ENCODE peak calls at places on chromosomes 6 and 20, in seven cellular contexts. D is hypothalamus; Q is germinal center; E is GM23338; B is HEK293T; M is NCI-H1417; K is effector CD4-positive, alpha-beta T cell. X is an unnamed sample.

GRCh38 chr20:57066126-57066900 is 200.1 kb downstream of the BMP7 start:
- DNase-seq in E (no peak), M (no peak), K (no peak), Q (no peak), D (no peak), B (no peak), X (no peak)

GRCh38 chr20:18654448-18654773 is 66.6 kb downstream of the DTD1 start:
- DNase-seq in Q (no peak), D (no peak), M (no peak), B (no peak), E (no peak), K (no peak), X (no peak)

GRCh38 chr6:132750455-132751248 is 7.1 kb downstream of the VNN2 start:
- DNase-seq in E (no peak), K (no peak), D (no peak), B (no peak), Q (peak; percentile 32), M (no peak), X (no peak)

GRCh38 chr6:69216127-69216526 is 580.7 kb downstream of the LMBRD1 start:
- DNase-seq in M (no peak), D (no peak), E (peak; percentile 74), Q (no peak), K (no peak), B (no peak), X (no peak)

GRCh38 chr20:2871111-2871465 is 2.2 kb upstream of the PTPRA start:
- DNase-seq in K (no peak), M (no peak), Q (no peak), B (no peak), D (no peak), E (no peak), X (no peak)

GRCh38 chr20:49400904-49401303 is 81.6 kb downstream of the KCNB1 start:
- DNase-seq in D (no peak), K (no peak), Q (no peak), B (no peak), M (no peak), E (no peak), X (no peak)

GRCh38 chr20:38723069-38723981 is 961 bp upstream of the SLC32A1 start:
- DNase-seq in K (no peak), D (no peak), Q (peak; percentile 21), M (peak; percentile 82), E (peak; percentile 61), B (no peak), X (no peak)

GRCh38 chr6:165659945-165660862 is 2.8 kb downstream of the PDE10A start:
- DNase-seq in E (peak; percentile 75), M (no peak), D (no peak), B (no peak), K (no peak), Q (no peak), X (no peak)

GRCh38 chr20:19770375-19770774 is 12.3 kb downstream of the RIN2 start:
- DNase-seq in B (no peak), E (peak; percentile 25), M (no peak), D (no peak), K (no peak), Q (no peak), X (no peak)

GRCh38 chr20:1669304-1669703 is 11.7 kb upstream of the SIRPG start:
- DNase-seq in D (no peak), K (no peak), E (no peak), M (no peak), Q (no peak), B (peak; percentile 13), X (no peak)

GRCh38 chr20:46206025-46206424 is 87.9 kb downstream of the CD40 start:
- DNase-seq in B (no peak), D (no peak), M (no peak), E (no peak), Q (no peak), K (no peak), X (no peak)

GRCh38 chr6:99013145-99013544 is 65.4 kb upstream of the FBXL4 start:
- DNase-seq in B (no peak), M (no peak), K (no peak), E (no peak), D (no peak), Q (no peak), X (no peak)

GRCh38 chr20:43532416-43533055 is 25.0 kb downstream of the L3MBTL1 start:
- DNase-seq in M (no peak), D (no peak), B (no peak), E (no peak), Q (no peak), K (no peak), X (no peak)

GRCh38 chr20:20417891-20418676 is 50.2 kb downstream of the INSM1 start:
- DNase-seq in D (no peak), B (no peak), M (no peak), K (no peak), E (no peak), Q (no peak), X (no peak)

GRCh38 chr6:7909323-7910276 is 988 bp downstream of the TXNDC5 start:
- DNase-seq in D (peak; percentile 13), B (peak; percentile 75), K (no peak), M (peak; percentile 60), E (peak; percentile 77), Q (peak; percentile 61), X (peak; percentile 40)

GRCh38 chr6:107704377-107705013 is 119.6 kb downstream of the SCML4 start:
- DNase-seq in Q (peak; percentile 51), M (peak; percentile 66), B (peak; percentile 61), E (peak; percentile 67), K (peak; percentile 12), D (no peak), X (no peak)

GRCh38 chr20:23399568-23400241 is 21.6 kb downstream of the NAPB start:
- DNase-seq in M (no peak), E (no peak), Q (no peak), B (no peak), K (no peak), D (no peak), X (no peak)

GRCh38 chr6:76861403-76861802 is 601.9 kb downstream of the HTR1B start:
- DNase-seq in E (peak; percentile 78), Q (no peak), M (peak; percentile 17), D (no peak), K (no peak), B (peak; percentile 15), X (no peak)

GRCh38 chr20:44720617-44720993 is 5.4 kb downstream of the CCN5 start:
- DNase-seq in K (no peak), Q (no peak), B (no peak), D (peak; percentile 41), E (no peak), M (no peak), X (no peak)